ENCODE peak calls at places on chromosomes 3 and 15, in eight cellular contexts. E, D, X, W, H, V, S and K are unnamed samples.
A peak's percentile ranks its signal among the peaks of the same experiment; 100 is the strongest.

GRCh38 chr3:98730338-98730737 is 32.8 kb upstream of the ST3GAL6 start:
- DNase-seq in W (no peak), V (peak; percentile 62), D (no peak), S (no peak), X (no peak), E (peak; percentile 59), H (no peak), K (peak; percentile 59)

GRCh38 chr3:54691230-54691900 is 236.5 kb downstream of the LRTM1 start:
- DNase-seq in V (no peak), X (no peak), D (no peak), S (no peak), H (no peak), E (no peak), W (peak; percentile 49), K (peak; percentile 11)

GRCh38 chr15:92960996-92961681 is 61.0 kb downstream of the CHD2 start:
- DNase-seq in W (peak; percentile 73), H (no peak), D (no peak), X (no peak), E (no peak), V (no peak), S (no peak), K (no peak)

GRCh38 chr15:84621358-84621979 is 20.7 kb downstream of the ZSCAN2 start:
- DNase-seq in X (no peak), D (no peak), V (no peak), W (no peak), S (no peak), H (no peak), E (no peak), K (no peak)

GRCh38 chr3:132290833-132291232 is 26.4 kb upstream of the ACP3 start:
- DNase-seq in D (no peak), H (peak; percentile 36), X (no peak), E (no peak), V (no peak), W (peak; percentile 17), S (peak; percentile 42), K (no peak)

GRCh38 chr3:46463868-46464241 is 850 bp downstream of the LTF start:
- DNase-seq in X (peak; percentile 10), W (no peak), H (no peak), S (no peak), E (no peak), D (no peak), V (no peak), K (no peak)

GRCh38 chr3:56887402-56888025 is 85.8 kb upstream of the ARHGEF3 start:
- DNase-seq in D (no peak), H (no peak), E (no peak), X (no peak), W (no peak), V (no peak), S (no peak), K (no peak)

GRCh38 chr3:50479523-50479922 is 23.9 kb downstream of the CACNA2D2 start:
- DNase-seq in H (no peak), D (no peak), E (no peak), X (no peak), W (no peak), V (no peak), S (no peak), K (no peak)

GRCh38 chr3:47421741-47422649 is 41.2 kb downstream of the PTPN23 start:
- DNase-seq in E (no peak), H (no peak), D (peak; percentile 81), X (no peak), W (no peak), S (no peak), V (no peak), K (no peak)

GRCh38 chr15:68416158-68416535 is 15.8 kb downstream of the ITGA11 start:
- DNase-seq in V (no peak), S (peak; percentile 2), E (no peak), H (no peak), X (no peak), W (no peak), D (no peak), K (no peak)

GRCh38 chr15:27418729-27419128 is 447.7 kb downstream of the GABRG3 start:
- DNase-seq in H (no peak), S (no peak), W (no peak), D (no peak), X (peak; percentile 78), V (no peak), E (peak; percentile 48), K (no peak)

GRCh38 chr3:82100378-82100777 is 338.9 kb upstream of the GBE1 start:
- DNase-seq in H (no peak), V (no peak), E (no peak), X (peak; percentile 36), D (no peak), W (peak; percentile 2), S (no peak), K (peak; percentile 16)

GRCh38 chr3:129352045-129352444 is 73.4 kb downstream of the HMCES start:
- DNase-seq in V (no peak), E (no peak), H (no peak), W (no peak), D (no peak), X (peak; percentile 78), S (no peak), K (no peak)

GRCh38 chr3:52831500-52832301 is 1.2 kb upstream of the ITIH4 start:
- DNase-seq in W (peak; percentile 76), D (peak; percentile 92), E (no peak), X (no peak), V (no peak), S (peak; percentile 62), H (peak; percentile 85), K (peak; percentile 77)

GRCh38 chr3:197891-198491 is 1.4 kb downstream of the CHL1 start:
- DNase-seq in E (no peak), S (no peak), W (no peak), H (no peak), X (peak; percentile 41), V (no peak), D (no peak), K (no peak)

GRCh38 chr3:49900491-49901153 is 3.1 kb downstream of the MST1R start:
- DNase-seq in W (peak; percentile 22), X (peak; percentile 30), V (no peak), E (peak; percentile 39), D (peak; percentile 82), S (no peak), H (no peak), K (no peak)

GRCh38 chr3:71029770-71030169 is 553.8 kb downstream of the FOXP1 start:
- DNase-seq in X (no peak), D (no peak), W (no peak), V (no peak), S (no peak), E (no peak), H (no peak), K (no peak)

GRCh38 chr3:71028802-71029201 is 554.7 kb downstream of the FOXP1 start:
- DNase-seq in E (no peak), V (no peak), D (no peak), S (no peak), X (no peak), H (no peak), W (no peak), K (no peak)

GRCh38 chr3:71031914-71032521 is 551.5 kb downstream of the FOXP1 start:
- DNase-seq in D (peak; percentile 47), H (no peak), X (no peak), W (no peak), E (no peak), V (peak; percentile 18), S (no peak), K (no peak)

GRCh38 chr3:71031151-71031550 is 552.4 kb downstream of the FOXP1 start:
- DNase-seq in H (no peak), E (no peak), D (no peak), X (no peak), V (no peak), W (no peak), S (no peak), K (no peak)

DNA sequence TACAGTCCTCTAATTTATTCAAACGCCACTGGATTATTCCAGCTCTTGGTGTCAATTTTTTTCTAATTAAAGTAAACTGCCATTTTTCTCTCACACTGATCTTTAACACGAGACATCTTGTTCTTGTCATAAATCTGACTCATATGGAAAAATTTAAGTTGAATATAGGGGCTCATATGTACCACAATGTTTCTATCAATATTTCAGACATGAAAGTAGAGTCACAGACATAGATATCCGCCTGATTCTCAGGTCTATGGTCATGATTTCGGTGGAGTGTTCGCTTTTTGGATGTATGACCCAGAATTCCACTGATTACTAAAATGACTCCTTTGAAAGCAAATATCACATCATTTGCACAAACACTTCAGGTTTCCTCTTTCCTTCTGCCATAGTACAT is 552.8 kb downstream of the FOXP1 start:
- DNase-seq in D (no peak), X (no peak), V (no peak), E (no peak), H (no peak), W (no peak), S (no peak), K (no peak)
- H3K36me3 ChIP-seq in D (no peaks in the 10 kb centered on the region), X (no peaks in the 10 kb centered on the region), V (no peaks in the 10 kb centered on the region), E (peaks cover 4% of the 10 kb centered on the region), H (peaks cover 9% of the 10 kb centered on the region), W (peaks cover 44% of the 10 kb centered on the region), S (no peaks in the 10 kb centered on the region), K (peaks cover 26% of the 10 kb centered on the region)

GRCh38 chr15:90932660-90932991 is 277 bp upstream of the HDDC3 start:
- DNase-seq in W (no peak), X (no peak), E (no peak), S (no peak), V (no peak), H (no peak), D (no peak), K (no peak)
- TF ChIP-seq CTCF in W (no peak), X (no peak), E (no peak), S (no peak), V (no peak), H (no peak), D (no peak), K (no peak)

DNA sequence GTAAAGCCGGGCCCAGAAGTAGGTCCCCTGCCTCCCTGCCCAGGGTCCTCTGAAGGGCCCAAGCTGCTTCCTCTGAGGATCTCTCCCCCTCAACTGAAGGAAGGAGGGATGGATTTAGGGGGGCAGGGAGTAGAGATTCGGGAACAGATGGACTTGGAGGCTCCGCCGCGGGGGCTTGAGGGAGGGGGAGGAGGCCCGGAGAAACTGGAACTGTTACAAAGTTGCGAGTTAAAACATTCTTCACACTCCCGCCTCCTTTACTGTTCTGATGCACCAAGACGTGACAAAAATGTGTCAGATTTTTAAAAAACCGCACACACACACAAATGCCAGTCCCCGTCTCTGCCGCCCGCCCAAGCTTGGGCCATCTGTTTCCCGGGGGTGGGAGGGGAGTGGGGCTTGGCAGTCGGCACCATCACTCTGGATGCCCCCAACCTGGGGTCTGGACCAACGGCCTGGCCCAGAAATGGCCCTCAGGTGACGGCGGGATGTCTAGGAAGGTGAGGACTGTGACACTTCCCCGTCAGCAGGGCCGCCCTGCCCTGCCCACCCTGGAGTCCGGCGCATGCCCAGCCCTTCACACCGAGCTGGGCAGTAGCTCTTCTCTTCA is 25.0 kb upstream of the LINGO1 start:
- DNase-seq in D (no peak), H (no peak), X (no peak), S (no peak), E (no peak), V (no peak), W (no peak), K (no peak)
- H3K27me3 ChIP-seq in D (no peaks in the 10 kb centered on the region), H (no peaks in the 10 kb centered on the region), X (no peaks in the 10 kb centered on the region), S (no peaks in the 10 kb centered on the region), E (peaks cover 84% of the 10 kb centered on the region), V (peaks cover 3% of the 10 kb centered on the region), W (peaks cover 67% of the 10 kb centered on the region), K (peaks cover 10% of the 10 kb centered on the region)

DNA sequence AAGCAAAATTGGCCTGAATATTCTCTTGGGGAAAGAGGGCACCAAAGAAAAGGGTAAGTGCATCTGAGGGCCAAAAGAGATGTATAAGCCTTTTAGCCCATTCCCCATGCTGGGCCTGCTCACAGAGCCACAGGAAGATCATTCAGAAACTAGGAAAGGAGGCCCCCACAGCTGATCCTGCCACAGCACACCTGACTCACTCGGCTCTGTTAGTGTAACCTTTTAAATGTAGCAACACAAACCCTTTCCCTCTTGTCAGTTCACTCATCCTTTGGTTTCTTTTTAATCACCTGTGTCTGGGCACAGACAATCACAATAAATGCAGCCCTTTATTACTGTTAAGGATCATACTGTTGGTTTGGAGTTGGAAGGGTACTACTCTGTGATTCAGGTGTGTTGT is 69.9 kb downstream of the PDCD6IP start:
- DNase-seq in S (no peak), X (no peak), V (no peak), W (no peak), H (no peak), D (no peak), E (no peak), K (no peak)
- H3K36me3 ChIP-seq in S (no peaks in the 10 kb centered on the region), X (peaks cover 11% of the 10 kb centered on the region), V (peaks cover 8% of the 10 kb centered on the region), W (peaks cover 19% of the 10 kb centered on the region), H (peaks cover 28% of the 10 kb centered on the region), D (peaks cover 2% of the 10 kb centered on the region), E (peaks cover 12% of the 10 kb centered on the region), K (peaks cover 32% of the 10 kb centered on the region)